ENCODE peak calls at places on chromosomes 4 and X, in five cellular contexts. U is PC-9, C is lower lobe of right lung, I is fibroblast of lung, B is astrocyte. A is an unnamed sample.

GRCh38 chr4:76589872-76590846 is 155.1 kb downstream of the SHROOM3 start:
- DNase-seq in U (peak; percentile 82), C (peak; percentile 81), I (peak; percentile 83), B (peak; percentile 98), A (no peak)

GRCh38 chr4:40333921-40334352 is 1.2 kb upstream of the CHRNA9 start:
- DNase-seq in U (peak; percentile 67), C (no peak), I (peak; percentile 84), B (peak; percentile 86), A (no peak)

GRCh38 chrX:149937881-149938426 is 337 bp downstream of the EOLA2 start:
- DNase-seq in U (no peak), C (peak; percentile 55), I (peak; percentile 9), B (peak; percentile 6), A (no peak)

GRCh38 chrX:47621851-47622250 is 2.2 kb upstream of the SYN1 start:
- DNase-seq in U (no peak), C (no peak), I (no peak), B (no peak), A (no peak)

GRCh38 chr4:143700060-143700419 is 435 bp downstream of the FREM3 start:
- DNase-seq in U (no peak), C (no peak), I (peak; percentile 32), B (peak; percentile 6), A (no peak)

GRCh38 chr4:59570850-59571476 is 1629.2 kb upstream of the ADGRL3 start:
- DNase-seq in U (no peak), C (no peak), I (no peak), B (no peak), A (no peak)

GRCh38 chr4:3699678-3700077 is 66.5 kb upstream of the ADRA2C start:
- DNase-seq in U (no peak), C (peak; percentile 24), I (no peak), B (no peak), A (no peak)

GRCh38 chr4:138249132-138249531 is 7.0 kb upstream of the SLC7A11 start:
- DNase-seq in U (no peak), C (no peak), I (no peak), B (no peak), A (no peak)

GRCh38 chr4:102675142-102675541 is 85.6 kb downstream of the MANBA start:
- DNase-seq in U (no peak), C (no peak), I (no peak), B (peak; percentile 37), A (no peak)

GRCh38 chrX:75278991-75279390 is 5.1 kb downstream of the UPRT start:
- DNase-seq in U (no peak), C (no peak), I (no peak), B (peak; percentile 17), A (no peak)

GRCh38 chr4:169337510-169337909 is 66.8 kb upstream of the SH3RF1 start:
- DNase-seq in U (no peak), C (no peak), I (peak; percentile 79), B (peak; percentile 99), A (no peak)

GRCh38 chrX:39613997-39614679 is 483.6 kb downstream of the BCOR start:
- DNase-seq in U (no peak), C (peak; percentile 64), I (no peak), B (no peak), A (no peak)

GRCh38 chrX:153649178-153649914 is 2.3 kb downstream of the DUSP9 start:
- DNase-seq in U (peak; percentile 42), C (peak; percentile 70), I (no peak), B (no peak), A (no peak)

GRCh38 chr4:95204267-95204835 is 344.4 kb downstream of the UNC5C start:
- DNase-seq in U (no peak), C (no peak), I (no peak), B (peak; percentile 53), A (no peak)

GRCh38 chrX:20988118-20988517 is 386.1 kb upstream of the CNKSR2 start:
- DNase-seq in U (no peak), C (no peak), I (no peak), B (peak; percentile 70), A (no peak)

GRCh38 chr4:14247767-14248166 is 620.2 kb upstream of the BOD1L1 start:
- DNase-seq in U (no peak), C (no peak), I (no peak), B (no peak), A (no peak)

GRCh38 chr4:3342182-3342854 is 49.5 kb downstream of the RGS12 start:
- DNase-seq in U (no peak), C (no peak), I (peak; percentile 80), B (peak; percentile 73), A (peak; percentile 53)

GRCh38 chr4:153089781-153090180 is 114.5 kb upstream of the TRIM2 start:
- DNase-seq in U (no peak), C (no peak), I (no peak), B (no peak), A (no peak)

GRCh38 chrX:40102393-40103381 is 4.9 kb upstream of the BCOR start:
- DNase-seq in U (no peak), C (no peak), I (no peak), B (no peak), A (no peak)

GRCh38 chr4:101806914-101807313 is 16.4 kb downstream of the BANK1 start:
- DNase-seq in U (no peak), C (no peak), I (peak; percentile 5), B (no peak), A (no peak)

GRCh38 chr4:100826067-100826466 is 308.2 kb upstream of the EMCN start:
- DNase-seq in U (no peak), C (no peak), I (no peak), B (no peak), A (no peak)

GRCh38 chrX:18725316-18725943 is 18.0 kb downstream of the PPEF1 start:
- DNase-seq in U (no peak), C (no peak), I (no peak), B (no peak), A (no peak)

GRCh38 chr4:147479817-147480216 is 1.1 kb upstream of the EDNRA start:
- DNase-seq in U (no peak), C (no peak), I (peak; percentile 88), B (peak; percentile 81), A (no peak)

GRCh38 chrX:56233682-56234081 is 1.5 kb downstream of the KLF8 start:
- DNase-seq in U (peak; percentile 90), C (peak; percentile 76), I (peak; percentile 41), B (peak; percentile 0), A (peak; percentile 69)

GRCh38 chr4:23885943-23886590 is 3.8 kb downstream of the PPARGC1A start:
- DNase-seq in U (no peak), C (no peak), I (no peak), B (no peak), A (no peak)

GRCh38 chr4:95066011-95066410 is 308.3 kb downstream of the BMPR1B start:
- DNase-seq in U (no peak), C (no peak), I (no peak), B (no peak), A (no peak)

GRCh38 chr4:143097751-143098150 is 87.0 kb upstream of the USP38 start:
- DNase-seq in U (no peak), C (no peak), I (no peak), B (no peak), A (no peak)

GRCh38 chr4:154740462-154740861 is 3.3 kb upstream of the LRAT start:
- DNase-seq in U (no peak), C (no peak), I (no peak), B (no peak), A (no peak)

DNA sequence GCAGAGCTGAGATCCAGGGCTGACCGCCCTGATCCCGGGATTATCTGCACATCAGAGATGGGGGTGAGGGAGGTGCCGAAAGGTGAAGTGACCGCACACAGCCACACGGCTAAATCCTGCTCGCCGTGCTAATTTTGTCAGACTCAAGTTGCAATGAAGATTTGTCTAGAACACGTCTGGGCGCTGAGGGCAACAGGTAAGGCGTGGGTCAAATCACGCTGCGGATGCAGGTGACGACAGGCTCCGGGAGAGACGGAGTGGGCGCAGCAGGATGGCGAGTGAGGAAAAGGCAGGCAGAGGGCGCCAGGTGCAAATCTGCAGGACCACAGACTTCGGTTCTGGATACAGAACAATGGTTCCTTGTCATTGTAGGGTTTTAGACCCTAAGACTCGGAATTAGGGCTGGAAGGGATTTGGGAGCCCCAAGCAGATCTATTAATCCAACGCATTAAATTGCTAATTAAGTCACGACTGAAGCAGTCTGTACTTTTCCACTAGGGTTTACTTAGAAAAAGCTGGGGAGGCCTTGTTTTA is 1.9 kb upstream of the TBC1D14 start:
- DNase-seq in U (peak; percentile 15), C (peak; percentile 77), I (peak; percentile 43), B (no peak), A (no peak)
- H3K4me3 ChIP-seq in U (no peak overlapping the region), C (no peak overlapping the region), I (no peak overlapping the region), B (no peak overlapping the region), A (no peak overlapping the region)

DNA sequence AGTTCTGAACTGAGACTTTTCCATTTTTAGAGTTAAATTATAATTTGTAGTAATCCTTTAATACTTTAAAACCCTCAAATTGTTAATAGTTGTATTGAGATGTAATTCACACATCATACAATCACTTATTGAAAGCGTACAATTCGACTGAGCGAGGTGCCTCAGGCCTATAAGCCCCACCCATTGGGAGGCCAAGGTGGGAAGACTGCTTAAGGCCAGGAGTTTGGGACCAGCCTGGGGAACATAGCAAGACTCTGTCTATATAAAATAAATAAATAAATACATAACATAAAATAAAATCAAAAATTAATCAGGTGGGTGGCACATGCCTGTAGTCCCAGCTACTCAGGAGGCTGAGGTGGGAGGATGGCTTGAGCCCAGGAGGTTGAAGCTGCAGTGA is 70.3 kb downstream of the RWDD4 start:
- DNase-seq in U (no peak), C (no peak), I (no peak), B (no peak), A (no peak)
- H3K4me3 ChIP-seq in U (no peak overlapping the region), C (no peak overlapping the region), I (no peak overlapping the region), B (no peak overlapping the region), A (no peak overlapping the region)

GRCh38 chr4:1055721-1056590 is 44.5 kb downstream of the FGFRL1 start:
- DNase-seq in U (no peak), C (no peak), I (peak; percentile 18), B (no peak), A (no peak)

GRCh38 chr4:1051472-1051871 is 40.0 kb downstream of the FGFRL1 start:
- DNase-seq in U (no peak), C (no peak), I (no peak), B (no peak), A (no peak)

GRCh38 chr4:1052231-1052671 is 40.8 kb downstream of the FGFRL1 start:
- DNase-seq in U (no peak), C (no peak), I (no peak), B (no peak), A (no peak)

GRCh38 chr4:1050486-1051213 is 39.2 kb downstream of the FGFRL1 start:
- DNase-seq in U (no peak), C (no peak), I (peak; percentile 27), B (no peak), A (no peak)

GRCh38 chr4:1053080-1053661 is 41.7 kb downstream of the FGFRL1 start:
- DNase-seq in U (no peak), C (no peak), I (peak; percentile 84), B (no peak), A (no peak)
- H3K4me3 ChIP-seq in U (peak overlapping the region; percentile 7), C (peak overlapping the region; percentile 6), I (no peak overlapping the region), B (no peak overlapping the region), A (no peak overlapping the region)

DNA sequence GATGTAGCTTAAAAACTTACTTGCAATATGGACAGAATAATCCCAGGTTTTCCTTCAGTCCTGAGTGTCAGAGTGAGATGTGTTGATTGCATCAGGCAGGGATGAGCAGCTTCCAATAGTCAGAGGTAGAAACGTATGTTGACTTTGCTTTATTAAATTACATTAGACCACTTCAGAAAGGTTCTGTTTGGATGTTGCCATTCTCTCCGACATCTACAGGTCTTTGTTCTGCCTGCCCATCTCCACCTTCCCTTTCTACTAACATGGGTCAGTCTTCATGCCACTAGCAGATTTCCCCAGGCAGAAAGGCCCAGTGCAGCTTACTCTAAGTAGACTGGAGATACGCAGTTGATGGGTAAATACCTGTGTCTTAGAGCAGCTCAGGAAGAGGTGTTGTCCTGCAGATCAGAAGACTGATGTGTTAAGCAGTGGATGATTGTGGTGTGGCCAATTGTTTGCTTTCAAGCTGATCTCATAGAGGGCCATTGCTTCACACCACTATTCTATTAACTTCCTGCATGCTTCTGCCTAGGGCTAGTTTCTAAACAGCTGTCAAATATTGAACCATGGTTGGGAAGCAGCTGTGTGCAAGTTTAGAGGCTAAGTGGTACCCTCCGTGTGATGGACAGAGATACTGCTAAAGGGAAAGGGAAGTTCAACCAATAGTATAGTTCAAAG is 1.8 kb downstream of the FRMPD4 start:
- DNase-seq in U (no peak), C (no peak), I (no peak), B (no peak), A (no peak)
- H3K4me3 ChIP-seq in U (no peak overlapping the region), C (no peak overlapping the region), I (no peak overlapping the region), B (no peak overlapping the region), A (no peak overlapping the region)